ENCODE peak calls at places on chromosomes 16 and 17, in four cellular contexts. J is prostate gland, Q is adrenal gland, A is esophagus squamous epithelium. S is an unnamed sample.

GRCh38 chr16:4346205-4346781 is 4.8 kb downstream of the PAM16 start:
- DNase-seq in J (no peak), Q (no peak), A (no peak), S (no peak)

GRCh38 chr16:11250091-11250785 is 5.8 kb downstream of the SOCS1 start:
- DNase-seq in J (no peak), Q (no peak), A (no peak), S (no peak)

GRCh38 chr17:64319531-64319930 is 56.5 kb upstream of the TEX2 start:
- DNase-seq in J (no peak), Q (no peak), A (no peak), S (no peak)

GRCh38 chr16:3317315-3317999 is 12.2 kb downstream of the ZNF75A start:
- DNase-seq in J (no peak), Q (no peak), A (no peak), S (no peak)

GRCh38 chr16:78669994-78670393 is 570.5 kb downstream of the WWOX start:
- DNase-seq in J (no peak), Q (no peak), A (no peak), S (no peak)

GRCh38 chr17:50290074-50290702 is 15.9 kb downstream of the TMEM92 start:
- DNase-seq in J (peak), Q (peak), A (no peak), S (peak)

GRCh38 chr17:12388206-12388605 is 277.5 kb upstream of the MYOCD start:
- DNase-seq in J (no peak), Q (no peak), A (no peak), S (no peak)

GRCh38 chr17:36183811-36184765 is 7.7 kb upstream of the TBC1D3B start:
- DNase-seq in J (no peak), Q (no peak), A (no peak), S (no peak)

GRCh38 chr17:61414936-61415251 is 15.3 kb downstream of the TBX2 start:
- DNase-seq in J (no peak), Q (no peak), A (no peak), S (no peak)

GRCh38 chr17:15651001-15651582 is 31.6 kb upstream of the FBXW10B start:
- DNase-seq in J (no peak), Q (peak), A (no peak), S (no peak)

DNA sequence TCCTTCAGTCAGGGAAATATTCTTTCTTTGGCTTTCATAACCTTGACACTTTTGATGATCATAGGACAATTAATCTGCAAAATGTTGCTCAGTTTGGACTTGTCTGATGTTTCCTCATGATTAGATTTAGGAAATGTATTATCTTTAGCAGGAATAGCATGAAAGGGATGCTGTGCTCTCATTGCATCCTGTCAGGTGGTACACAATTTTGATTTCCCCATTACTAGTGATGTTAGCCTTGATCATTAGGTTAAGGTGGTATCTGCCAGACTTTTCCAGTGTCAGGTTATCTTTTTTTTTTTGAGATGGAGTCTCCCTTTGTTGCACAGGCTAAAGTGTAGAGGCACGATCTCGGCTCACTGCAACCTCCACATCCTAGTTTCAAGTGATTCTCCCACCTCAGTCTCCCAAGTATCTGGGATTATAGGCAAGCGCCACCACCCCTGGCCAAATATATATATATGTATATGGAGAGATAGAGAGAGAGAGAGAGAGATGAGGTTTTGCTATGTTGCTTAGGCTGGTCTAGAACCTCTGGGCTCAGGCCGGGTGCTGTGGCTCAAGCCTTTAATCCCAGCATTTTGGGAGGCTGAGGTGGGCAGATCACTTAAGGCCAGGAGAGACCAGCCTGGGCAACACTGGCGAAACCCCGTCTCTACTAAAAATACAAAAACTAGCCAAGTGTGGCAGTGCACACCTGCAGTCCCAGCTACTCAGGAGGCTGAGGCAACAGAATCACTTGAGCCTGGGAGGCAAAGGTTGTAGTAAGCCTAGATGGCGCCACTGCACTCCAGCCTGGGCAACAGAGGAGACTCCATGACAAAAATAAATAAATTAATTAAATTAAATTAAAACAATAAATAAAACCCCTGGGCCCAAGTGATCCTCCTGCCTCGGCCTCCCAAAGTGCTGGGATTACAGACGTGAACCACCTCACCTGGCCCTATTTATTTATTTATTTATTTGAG is 15.8 kb upstream of the CAVIN1 start:
- DNase-seq in J (no peak), Q (no peak), A (no peak), S (no peak)
- TF ChIP-seq CTCF in J (no peak), Q (no peak), A (peak), S (no peak)

GRCh38 chr16:86984975-86985655 is 332.1 kb downstream of the C16orf95 start:
- DNase-seq in J (no peak), Q (no peak), A (no peak), S (no peak)
- H3K4me3 ChIP-seq in J (no peak), Q (no peak), A (no peak), S (no peak)

GRCh38 chr17:70168044-70168978 is 1.0 kb upstream of the KCNJ2 start:
- DNase-seq in J (peak), Q (peak), A (no peak), S (no peak)
- TF ChIP-seq CTCF in J (peak), Q (peak), A (peak), S (peak)

GRCh38 chr17:21165922-21166598 is 39.3 kb downstream of the DHRS7B start:
- DNase-seq in J (no peak), Q (no peak), A (no peak), S (no peak)
- H3K4me3 ChIP-seq in J (no peak), Q (no peak), A (no peak), S (peak)

GRCh38 chr17:75154195-75155106 is at the start of gene JPT1:
- DNase-seq in J (peak), Q (peak), A (peak), S (peak)
- TF ChIP-seq CTCF in J (no peak), Q (no peak), A (no peak), S (no peak)

S was measured in thoracic aorta.